ENCODE peak calls at places on chromosome 4, in nine cellular contexts. One of them, this sample, is unnamed.

GRCh38 chr4:26525136-26525535 is 34.9 kb upstream of the CCKAR start:
- DNase-seq in HL-60: no peak
- DNase-seq in 8988T: no peak
- DNase-seq in KG1: no peak
- DNase-seq in effector CD4-positive, alpha-beta T cell: no peak
- DNase-seq in lower lobe of right lung: no peak
- DNase-seq in stimulated activated naive CD8-positive, alpha-beta T cell treated with anti-CD3 and anti-CD28 coated beads, Interleukin-15, amount 100 ng/mL, for 72 hours: no peak
- DNase-seq in GM04503: peak
- DNase-seq in A549: no peak
- DNase-seq in this sample: no peak

GRCh38 chr4:174880001-174880400 is 38.2 kb upstream of the ADAM29 start:
- DNase-seq in HL-60: no peak
- DNase-seq in 8988T: no peak
- DNase-seq in KG1: no peak
- DNase-seq in effector CD4-positive, alpha-beta T cell: no peak
- DNase-seq in lower lobe of right lung: no peak
- DNase-seq in stimulated activated naive CD8-positive, alpha-beta T cell treated with anti-CD3 and anti-CD28 coated beads, Interleukin-15, amount 100 ng/mL, for 72 hours: no peak
- DNase-seq in GM04503: no peak
- DNase-seq in A549: no peak
- DNase-seq in this sample: no peak

GRCh38 chr4:152211936-152212675 is 323.8 kb downstream of the FBXW7 start:
- DNase-seq in HL-60: no peak
- DNase-seq in 8988T: no peak
- DNase-seq in KG1: no peak
- DNase-seq in effector CD4-positive, alpha-beta T cell: no peak
- DNase-seq in lower lobe of right lung: no peak
- DNase-seq in stimulated activated naive CD8-positive, alpha-beta T cell treated with anti-CD3 and anti-CD28 coated beads, Interleukin-15, amount 100 ng/mL, for 72 hours: no peak
- DNase-seq in GM04503: no peak
- DNase-seq in A549: no peak
- DNase-seq in this sample: no peak

GRCh38 chr4:35697203-35697736 is 547.0 kb downstream of the ARAP2 start:
- DNase-seq in HL-60: no peak
- DNase-seq in 8988T: no peak
- DNase-seq in KG1: no peak
- DNase-seq in effector CD4-positive, alpha-beta T cell: no peak
- DNase-seq in lower lobe of right lung: no peak
- DNase-seq in stimulated activated naive CD8-positive, alpha-beta T cell treated with anti-CD3 and anti-CD28 coated beads, Interleukin-15, amount 100 ng/mL, for 72 hours: no peak
- DNase-seq in GM04503: no peak
- DNase-seq in A549: no peak
- DNase-seq in this sample: no peak

GRCh38 chr4:78787392-78788004 is 11.3 kb downstream of the BMP2K start:
- DNase-seq in HL-60: no peak
- DNase-seq in 8988T: no peak
- DNase-seq in KG1: no peak
- DNase-seq in effector CD4-positive, alpha-beta T cell: no peak
- DNase-seq in lower lobe of right lung: no peak
- DNase-seq in stimulated activated naive CD8-positive, alpha-beta T cell treated with anti-CD3 and anti-CD28 coated beads, Interleukin-15, amount 100 ng/mL, for 72 hours: no peak
- DNase-seq in GM04503: no peak
- DNase-seq in A549: no peak
- DNase-seq in this sample: no peak

GRCh38 chr4:153318696-153319320 is 25.7 kb upstream of the MND1 start:
- DNase-seq in HL-60: no peak
- DNase-seq in 8988T: peak
- DNase-seq in KG1: no peak
- DNase-seq in effector CD4-positive, alpha-beta T cell: no peak
- DNase-seq in lower lobe of right lung: no peak
- DNase-seq in stimulated activated naive CD8-positive, alpha-beta T cell treated with anti-CD3 and anti-CD28 coated beads, Interleukin-15, amount 100 ng/mL, for 72 hours: peak
- DNase-seq in GM04503: no peak
- DNase-seq in A549: peak
- DNase-seq in this sample: peak

GRCh38 chr4:65665951-65666523 is 4.3 kb downstream of the EPHA5 start:
- DNase-seq in HL-60: no peak
- DNase-seq in 8988T: no peak
- DNase-seq in KG1: no peak
- DNase-seq in effector CD4-positive, alpha-beta T cell: no peak
- DNase-seq in lower lobe of right lung: no peak
- DNase-seq in stimulated activated naive CD8-positive, alpha-beta T cell treated with anti-CD3 and anti-CD28 coated beads, Interleukin-15, amount 100 ng/mL, for 72 hours: no peak
- DNase-seq in GM04503: no peak
- DNase-seq in A549: no peak
- DNase-seq in this sample: no peak

GRCh38 chr4:139913995-139914394 is 240.0 kb downstream of the MAML3 start:
- DNase-seq in HL-60: no peak
- DNase-seq in 8988T: no peak
- DNase-seq in KG1: no peak
- DNase-seq in effector CD4-positive, alpha-beta T cell: no peak
- DNase-seq in lower lobe of right lung: no peak
- DNase-seq in stimulated activated naive CD8-positive, alpha-beta T cell treated with anti-CD3 and anti-CD28 coated beads, Interleukin-15, amount 100 ng/mL, for 72 hours: no peak
- DNase-seq in GM04503: peak
- DNase-seq in A549: no peak
- DNase-seq in this sample: no peak